ENCODE peak calls at places on chromosome X, in five cellular contexts. One of them, this sample, is unnamed.
A peak's percentile ranks its signal among the peaks of the same experiment; 100 is the strongest.

GRCh38 chrX:1902901-1903379 is 288.1 kb downstream of the ASMT start:
- DNase-seq in gastrocnemius medialis: no peak
- DNase-seq in psoas muscle: no peak
- DNase-seq in lung: no peak
- DNase-seq in CD8-positive, alpha-beta memory T cell: no peak
- DNase-seq in this sample: no peak

GRCh38 chrX:107818900-107819521 is 6.7 kb upstream of the MID2 start:
- DNase-seq in gastrocnemius medialis: no peak
- DNase-seq in lung: no peak
- DNase-seq in psoas muscle: no peak
- DNase-seq in CD8-positive, alpha-beta memory T cell: no peak
- DNase-seq in this sample: no peak

GRCh38 chrX:94576367-94577004 is 902.5 kb downstream of the FAM133A start:
- DNase-seq in CD8-positive, alpha-beta memory T cell: no peak
- DNase-seq in psoas muscle: no peak
- DNase-seq in lung: no peak
- DNase-seq in gastrocnemius medialis: no peak
- DNase-seq in this sample: no peak

GRCh38 chrX:24343719-24344118 is 16.7 kb upstream of the SUPT20HL1 start:
- DNase-seq in lung: no peak
- DNase-seq in psoas muscle: no peak
- DNase-seq in CD8-positive, alpha-beta memory T cell: no peak
- DNase-seq in gastrocnemius medialis: no peak
- DNase-seq in this sample: no peak

GRCh38 chrX:120559799-120560198 is 963 bp downstream of the CUL4B start:
- DNase-seq in lung: no peak
- DNase-seq in gastrocnemius medialis: no peak
- DNase-seq in CD8-positive, alpha-beta memory T cell: no peak
- DNase-seq in psoas muscle: no peak
- DNase-seq in this sample: no peak

GRCh38 chrX:134520860-134521390 is 61.0 kb downstream of the HPRT1 start:
- DNase-seq in psoas muscle: no peak
- DNase-seq in gastrocnemius medialis: no peak
- DNase-seq in lung: no peak
- DNase-seq in CD8-positive, alpha-beta memory T cell: no peak
- DNase-seq in this sample: peak; percentile 11

GRCh38 chrX:42459735-42460134 is 318.2 kb downstream of the PPP1R2C start:
- DNase-seq in CD8-positive, alpha-beta memory T cell: no peak
- DNase-seq in gastrocnemius medialis: no peak
- DNase-seq in psoas muscle: no peak
- DNase-seq in lung: no peak
- DNase-seq in this sample: no peak

GRCh38 chrX:30308263-30309138 is 689 bp downstream of the NR0B1 start:
- DNase-seq in gastrocnemius medialis: no peak
- DNase-seq in CD8-positive, alpha-beta memory T cell: no peak
- DNase-seq in psoas muscle: peak; percentile 20
- DNase-seq in lung: no peak
- DNase-seq in this sample: no peak

GRCh38 chrX:15301924-15302323 is 13.5 kb downstream of the ASB11 start:
- DNase-seq in lung: peak; percentile 74
- DNase-seq in psoas muscle: peak; percentile 63
- DNase-seq in CD8-positive, alpha-beta memory T cell: no peak
- DNase-seq in gastrocnemius medialis: peak; percentile 94
- DNase-seq in this sample: peak; percentile 62

GRCh38 chrX:131845201-131845600 is 177.9 kb upstream of the STK26 start:
- DNase-seq in psoas muscle: no peak
- DNase-seq in lung: no peak
- DNase-seq in CD8-positive, alpha-beta memory T cell: no peak
- DNase-seq in gastrocnemius medialis: no peak
- DNase-seq in this sample: no peak
- H3K27ac ChIP-seq in psoas muscle: no peak overlapping the region
- H3K27ac ChIP-seq in lung: no peak overlapping the region
- H3K27ac ChIP-seq in CD8-positive, alpha-beta memory T cell: no peak overlapping the region
- H3K27ac ChIP-seq in gastrocnemius medialis: no peak overlapping the region
- H3K27ac ChIP-seq in this sample: no peak overlapping the region

GRCh38 chrX:149504915-149505651 is at the start of gene IDS:
- DNase-seq in gastrocnemius medialis: peak; percentile 84
- DNase-seq in psoas muscle: peak; percentile 89
- DNase-seq in lung: peak; percentile 91
- DNase-seq in CD8-positive, alpha-beta memory T cell: peak; percentile 81
- DNase-seq in this sample: peak; percentile 75
- H3K27ac ChIP-seq in gastrocnemius medialis: peak within 1 kb of the TSS; percentile 87
- H3K27ac ChIP-seq in psoas muscle: peak within 1 kb of the TSS; percentile 87
- H3K27ac ChIP-seq in lung: peak within 1 kb of the TSS; percentile 97
- H3K27ac ChIP-seq in CD8-positive, alpha-beta memory T cell: peak within 1 kb of the TSS; percentile 99
- H3K27ac ChIP-seq in this sample: peak within 1 kb of the TSS; percentile 94

GRCh38 chrX:45622538-45622937 is 421.9 kb upstream of the DIPK2B start:
- DNase-seq in gastrocnemius medialis: no peak
- DNase-seq in CD8-positive, alpha-beta memory T cell: no peak
- DNase-seq in lung: no peak
- DNase-seq in psoas muscle: no peak
- DNase-seq in this sample: no peak

GRCh38 chrX:45622042-45622423 is 421.4 kb upstream of the DIPK2B start:
- DNase-seq in gastrocnemius medialis: no peak
- DNase-seq in CD8-positive, alpha-beta memory T cell: no peak
- DNase-seq in psoas muscle: no peak
- DNase-seq in lung: no peak
- DNase-seq in this sample: no peak

GRCh38 chrX:45621356-45622041 is 420.8 kb upstream of the DIPK2B start:
- DNase-seq in CD8-positive, alpha-beta memory T cell: no peak
- DNase-seq in gastrocnemius medialis: no peak
- DNase-seq in lung: no peak
- DNase-seq in psoas muscle: no peak
- DNase-seq in this sample: no peak

GRCh38 chrX:45623266-45623665 is 422.6 kb upstream of the DIPK2B start:
- DNase-seq in lung: no peak
- DNase-seq in CD8-positive, alpha-beta memory T cell: no peak
- DNase-seq in gastrocnemius medialis: no peak
- DNase-seq in psoas muscle: no peak
- DNase-seq in this sample: no peak

GRCh38 chrX:45619290-45619689 is 418.6 kb upstream of the DIPK2B start:
- DNase-seq in lung: no peak
- DNase-seq in CD8-positive, alpha-beta memory T cell: no peak
- DNase-seq in gastrocnemius medialis: no peak
- DNase-seq in psoas muscle: no peak
- DNase-seq in this sample: no peak
- H3K27ac ChIP-seq in lung: no peak overlapping the region
- H3K27ac ChIP-seq in CD8-positive, alpha-beta memory T cell: no peak overlapping the region
- H3K27ac ChIP-seq in gastrocnemius medialis: no peak overlapping the region
- H3K27ac ChIP-seq in psoas muscle: no peak overlapping the region
- H3K27ac ChIP-seq in this sample: no peak overlapping the region

DNA sequence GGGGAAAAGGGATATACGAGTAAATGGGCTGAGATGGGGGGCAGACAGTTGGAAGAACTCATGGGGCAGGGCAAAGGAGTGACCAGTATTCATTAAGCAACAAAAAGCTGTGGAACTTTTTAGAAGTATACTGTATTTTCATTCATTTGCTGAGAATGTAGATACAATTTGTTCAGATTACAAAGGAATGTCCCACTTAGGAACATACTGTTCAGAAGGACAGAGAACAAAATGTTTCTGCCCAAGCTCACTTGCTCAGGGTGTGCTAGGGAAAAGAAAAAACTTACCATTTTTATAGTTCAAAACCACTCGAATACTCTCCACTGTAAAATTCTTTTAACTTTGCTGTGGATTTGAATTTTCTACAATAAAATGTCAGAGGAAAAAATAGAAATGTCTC is 135.2 kb upstream of the AFF2 start:
- DNase-seq in gastrocnemius medialis: no peak
- DNase-seq in CD8-positive, alpha-beta memory T cell: no peak
- DNase-seq in lung: no peak
- DNase-seq in psoas muscle: no peak
- DNase-seq in this sample: no peak
- H3K27ac ChIP-seq in gastrocnemius medialis: no peak overlapping the region
- H3K27ac ChIP-seq in CD8-positive, alpha-beta memory T cell: no peak overlapping the region
- H3K27ac ChIP-seq in lung: no peak overlapping the region
- H3K27ac ChIP-seq in psoas muscle: no peak overlapping the region
- H3K27ac ChIP-seq in this sample: peak overlapping the region; percentile 78

DNA sequence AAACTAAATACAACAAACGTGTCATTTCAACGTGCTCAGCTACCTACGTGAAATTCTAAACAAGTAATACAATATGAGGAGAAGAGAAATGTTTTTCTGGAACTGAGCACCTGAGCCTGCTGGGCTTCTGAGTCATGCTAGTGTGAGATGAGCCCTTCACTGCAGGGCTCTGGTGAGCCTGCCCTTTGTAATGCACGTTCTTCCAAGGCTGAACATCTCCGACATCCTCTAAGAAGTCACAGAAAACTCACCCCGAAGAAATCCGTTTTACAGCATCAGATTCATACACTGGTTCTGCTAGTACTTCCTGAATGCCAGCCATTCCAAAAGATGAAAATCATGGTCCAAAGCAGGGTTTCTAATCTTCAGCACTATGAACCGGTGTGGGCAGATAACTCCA is 157.1 kb downstream of the AMELX start:
- DNase-seq in CD8-positive, alpha-beta memory T cell: no peak
- DNase-seq in lung: no peak
- DNase-seq in gastrocnemius medialis: no peak
- DNase-seq in psoas muscle: no peak
- DNase-seq in this sample: no peak
- H3K27ac ChIP-seq in CD8-positive, alpha-beta memory T cell: no peak overlapping the region
- H3K27ac ChIP-seq in lung: no peak overlapping the region
- H3K27ac ChIP-seq in gastrocnemius medialis: no peak overlapping the region
- H3K27ac ChIP-seq in psoas muscle: no peak overlapping the region
- H3K27ac ChIP-seq in this sample: no peak overlapping the region